ENCODE peak calls at places on chromosomes 6 and 20, in four cellular contexts. N is T-cell, V is EL, Z is pancreas. Y is an unnamed sample.

GRCh38 chr6:144296973-144297372 is 11.8 kb downstream of the UTRN start:
- DNase-seq in N (no peak), V (no peak), Z (peak), Y (no peak)

GRCh38 chr6:38755207-38755606 is 40.1 kb downstream of the DNAH8 start:
- DNase-seq in N (no peak), V (no peak), Z (no peak), Y (no peak)

GRCh38 chr6:68911811-68912210 is 276.7 kb downstream of the ADGRB3 start:
- DNase-seq in N (no peak), V (no peak), Z (no peak), Y (no peak)

GRCh38 chr6:115847671-115848070 is 213.0 kb downstream of the FRK start:
- DNase-seq in N (no peak), V (no peak), Z (no peak), Y (no peak)

GRCh38 chr6:30612213-30612612 is 4.8 kb downstream of the PPP1R10 start:
- DNase-seq in N (no peak), V (peak), Z (no peak), Y (no peak)

GRCh38 chr6:89999154-89999553 is 104.9 kb downstream of the GJA10 start:
- DNase-seq in N (no peak), V (peak), Z (no peak), Y (no peak)

GRCh38 chr6:109453594-109454482 is 1.7 kb downstream of the MICAL1 start:
- DNase-seq in N (no peak), V (no peak), Z (peak), Y (no peak)

GRCh38 chr20:44720994-44721784 is 6.0 kb downstream of the CCN5 start:
- DNase-seq in N (no peak), V (peak), Z (no peak), Y (peak)

GRCh38 chr20:62628691-62629090 is 13.6 kb upstream of the SLCO4A1 start:
- DNase-seq in N (no peak), V (peak), Z (peak), Y (no peak)

GRCh38 chr20:11296221-11296620 is 621.5 kb upstream of the BTBD3 start:
- DNase-seq in N (no peak), V (no peak), Z (no peak), Y (no peak)

GRCh38 chr6:41159415-41160082 is 3.4 kb downstream of the TREM2 start:
- DNase-seq in N (no peak), V (no peak), Z (no peak), Y (no peak)

GRCh38 chr20:877814-878213 is 38.3 kb downstream of the ANGPT4 start:
- DNase-seq in N (no peak), V (no peak), Z (no peak), Y (no peak)

GRCh38 chr6:13624871-13625288 is 9.7 kb downstream of the NOL7 start:
- DNase-seq in N (no peak), V (peak), Z (no peak), Y (no peak)

Y was measured in amniotic stem cell.